ENCODE peak calls at places on chromosome 9, in six cellular contexts. M is NB4, Q is memory B cell, W is NCI-H510A, K is EL, O is ACHN. U is an unnamed sample.

GRCh38 chr9:92151691-92152393 is 36.6 kb upstream of the SPTLC1 start:
- DNase-seq in Q (no peak), O (no peak), K (peak; percentile 93), M (no peak), W (no peak), U (no peak)

GRCh38 chr9:84922051-84922450 is 252.5 kb downstream of the NTRK2 start:
- DNase-seq in M (no peak), O (no peak), W (no peak), Q (no peak), K (no peak), U (no peak)

GRCh38 chr9:137488330-137488653 is 29.2 kb upstream of the NSMF start:
- DNase-seq in K (no peak), O (no peak), M (no peak), W (peak; percentile 71), Q (no peak), U (no peak)

GRCh38 chr9:125119643-125120286 is 23.6 kb downstream of the SCAI start:
- DNase-seq in K (peak; percentile 69), W (no peak), O (no peak), M (no peak), Q (no peak), U (no peak)

GRCh38 chr9:122015165-122015821 is 77.8 kb downstream of the TTLL11 start:
- DNase-seq in M (no peak), W (no peak), O (no peak), K (no peak), Q (no peak), U (no peak)

GRCh38 chr9:38432922-38433510 is 8.8 kb upstream of the IGFBPL1 start:
- DNase-seq in K (peak; percentile 37), W (no peak), O (peak; percentile 34), Q (no peak), M (peak; percentile 37), U (peak; percentile 10)

GRCh38 chr9:137828527-137829259 is 48.9 kb upstream of the CACNA1B start:
- DNase-seq in O (peak; percentile 23), Q (no peak), M (peak; percentile 42), W (no peak), K (peak; percentile 15), U (peak; percentile 14)

GRCh38 chr9:3578786-3579185 is 53.0 kb upstream of the RFX3 start:
- DNase-seq in W (no peak), K (peak; percentile 39), Q (no peak), O (no peak), M (peak; percentile 47), U (no peak)

GRCh38 chr9:16726718-16727451 is 143.6 kb downstream of the BNC2 start:
- DNase-seq in O (peak; percentile 77), K (peak; percentile 90), W (no peak), M (peak; percentile 97), Q (no peak), U (peak; percentile 69)

GRCh38 chr9:27179245-27179870 is 70.3 kb downstream of the TEK start:
- DNase-seq in M (no peak), W (no peak), K (peak; percentile 21), O (no peak), Q (no peak), U (no peak)

GRCh38 chr9:110555971-110556370 is 23.6 kb downstream of the SVEP1 start:
- DNase-seq in O (no peak), W (no peak), M (no peak), K (peak; percentile 87), Q (no peak), U (no peak)

GRCh38 chr9:8769153-8769552 is 969.6 kb upstream of the DMAC1 start:
- DNase-seq in M (no peak), Q (no peak), O (no peak), W (no peak), K (no peak), U (no peak)

GRCh38 chr9:135468866-135469521 is 10.6 kb upstream of the PPP1R26 start:
- DNase-seq in Q (no peak), M (peak; percentile 77), K (peak; percentile 72), W (no peak), O (no peak), U (no peak)

GRCh38 chr9:91048739-91049138 is 247.1 kb downstream of the SYK start:
- DNase-seq in W (no peak), Q (no peak), K (no peak), M (no peak), O (peak; percentile 35), U (peak; percentile 19)

GRCh38 chr9:69861011-69861410 is 40.4 kb downstream of the CFAP95 start:
- DNase-seq in K (peak; percentile 41), Q (no peak), W (no peak), O (no peak), M (no peak), U (no peak)

GRCh38 chr9:123712399-123712798 is 217.5 kb downstream of the DENND1A start:
- DNase-seq in Q (no peak), K (peak; percentile 49), W (no peak), M (no peak), O (no peak), U (no peak)

GRCh38 chr9:90905079-90905478 is 103.5 kb downstream of the SYK start:
- DNase-seq in K (no peak), M (no peak), Q (no peak), O (no peak), W (no peak), U (peak; percentile 32)

GRCh38 chr9:9337129-9337528 is 1275.7 kb downstream of the PTPRD start:
- DNase-seq in O (peak; percentile 2), K (no peak), Q (no peak), M (no peak), W (no peak), U (no peak)

GRCh38 chr9:20732118-20732517 is 48.1 kb downstream of the FOCAD start:
- DNase-seq in O (no peak), W (no peak), Q (no peak), K (peak; percentile 83), M (no peak), U (no peak)

GRCh38 chr9:125343518-125344284 is 82.1 kb downstream of the GAPVD1 start:
- DNase-seq in W (peak; percentile 26), K (peak; percentile 70), O (peak; percentile 7), Q (no peak), M (no peak), U (no peak)

GRCh38 chr9:95815961-95816360 is 59.5 kb upstream of the ERCC6L2 start:
- DNase-seq in Q (no peak), M (no peak), W (no peak), O (no peak), K (no peak), U (no peak)

GRCh38 chr9:32486839-32487562 is 39.0 kb downstream of the RIGI start:
- DNase-seq in K (peak; percentile 53), O (no peak), Q (no peak), M (no peak), W (no peak), U (no peak)

GRCh38 chr9:72733896-72734295 is 212.5 kb downstream of the TMC1 start:
- DNase-seq in K (no peak), O (no peak), W (no peak), M (no peak), Q (no peak), U (no peak)

GRCh38 chr9:15642369-15642962 is 89.6 kb downstream of the CCDC171 start:
- DNase-seq in K (peak; percentile 37), M (peak; percentile 73), O (peak; percentile 56), Q (no peak), W (peak; percentile 6), U (no peak)

GRCh38 chr9:15121591-15121990 is 185.4 kb downstream of the TTC39B start:
- DNase-seq in O (no peak), K (no peak), Q (no peak), W (no peak), M (no peak), U (no peak)